ENCODE peak calls at places on chromosomes 1 and 21, in seven cellular contexts. J is right cardiac atrium, E is left ventricle myocardium inferior, F is T-helper 1 cell, G is NCI-H1930, P is EH, S is dorsolateral prefrontal cortex. A is an unnamed sample.
A peak's percentile ranks its signal among the peaks of the same experiment; 100 is the strongest.

GRCh38 chr1:220843481-220844011 is 35.7 kb upstream of the HLX start:
- DNase-seq in J (peak; percentile 69), E (peak; percentile 32), F (no peak), G (no peak), P (peak; percentile 20), S (no peak), A (no peak)

GRCh38 chr1:157363660-157364140 is 188.6 kb downstream of the FCRL5 start:
- DNase-seq in J (no peak), E (no peak), F (no peak), G (no peak), P (peak; percentile 48), S (no peak), A (no peak)

GRCh38 chr1:232428781-232429530 is 201.0 kb downstream of the SIPA1L2 start:
- DNase-seq in J (no peak), E (no peak), F (no peak), G (peak; percentile 36), P (peak; percentile 72), S (no peak), A (no peak)

GRCh38 chr21:39004776-39005605 is 178.3 kb downstream of the PSMG1 start:
- DNase-seq in J (peak; percentile 89), E (peak; percentile 64), F (peak; percentile 29), G (no peak), P (peak; percentile 59), S (no peak), A (no peak)

GRCh38 chr1:91687452-91687851 is 186.8 kb downstream of the CDC7 start:
- DNase-seq in J (no peak), E (no peak), F (no peak), G (no peak), P (no peak), S (no peak), A (no peak)

GRCh38 chr21:38852278-38852677 is 46.5 kb downstream of the ETS2 start:
- DNase-seq in J (no peak), E (no peak), F (no peak), G (no peak), P (no peak), S (no peak), A (no peak)

GRCh38 chr1:184615301-184615700 is 139.4 kb downstream of the EDEM3 start:
- DNase-seq in J (no peak), E (no peak), F (no peak), G (no peak), P (no peak), S (no peak), A (no peak)

GRCh38 chr1:6244401-6245054 is 549 bp downstream of the HES3 start:
- DNase-seq in J (peak; percentile 39), E (no peak), F (no peak), G (no peak), P (no peak), S (no peak), A (no peak)

GRCh38 chr21:42009018-42009830 is 936 bp downstream of the ZBTB21 start:
- DNase-seq in J (peak; percentile 84), E (peak; percentile 43), F (peak; percentile 26), G (peak; percentile 2), P (peak; percentile 78), S (peak; percentile 48), A (no peak)

GRCh38 chr1:94821636-94822305 is 1.6 kb downstream of the SLC44A3 start:
- DNase-seq in J (no peak), E (no peak), F (no peak), G (no peak), P (no peak), S (no peak), A (no peak)

GRCh38 chr1:8061210-8061609 is 35.1 kb upstream of the ERRFI1 start:
- DNase-seq in J (no peak), E (no peak), F (no peak), G (no peak), P (peak; percentile 97), S (no peak), A (no peak)

GRCh38 chr1:82225407-82226197 is 424.9 kb downstream of the ADGRL2 start:
- DNase-seq in J (no peak), E (no peak), F (peak; percentile 5), G (no peak), P (peak; percentile 0), S (no peak), A (no peak)

GRCh38 chr1:89620664-89621063 is 12.3 kb upstream of the LRRC8C start:
- DNase-seq in J (no peak), E (no peak), F (no peak), G (no peak), P (no peak), S (no peak), A (no peak)

GRCh38 chr1:182806015-182806678 is 16.6 kb downstream of the NPL start:
- DNase-seq in J (no peak), E (no peak), F (no peak), G (no peak), P (no peak), S (no peak), A (no peak)

GRCh38 chr1:108154323-108154722 is 45.8 kb downstream of the SLC25A24 start:
- DNase-seq in J (no peak), E (no peak), F (no peak), G (no peak), P (no peak), S (no peak), A (no peak)

GRCh38 chr1:228226956-228227791 is 19.3 kb downstream of the OBSCN start:
- DNase-seq in J (no peak), E (no peak), F (no peak), G (no peak), P (peak; percentile 66), S (no peak), A (no peak)

GRCh38 chr1:160206421-160207117 is 1.4 kb downstream of the PEA15 start:
- DNase-seq in J (no peak), E (no peak), F (no peak), G (no peak), P (peak; percentile 97), S (no peak), A (peak; percentile 22)

GRCh38 chr21:33115586-33116541 is 45.9 kb downstream of the OLIG1 start:
- DNase-seq in J (no peak), E (no peak), F (no peak), G (no peak), P (no peak), S (peak; percentile 75), A (no peak)

GRCh38 chr1:217029311-217030157 is 306.3 kb upstream of the ESRRG start:
- DNase-seq in J (no peak), E (no peak), F (no peak), G (no peak), P (peak; percentile 67), S (no peak), A (no peak)

GRCh38 chr1:219340796-219341195 is 167.1 kb downstream of the LYPLAL1 start:
- DNase-seq in J (no peak), E (no peak), F (no peak), G (no peak), P (peak; percentile 65), S (no peak), A (no peak)

GRCh38 chr1:9349331-9349851 is 56.7 kb downstream of the SPSB1 start:
- DNase-seq in J (peak; percentile 55), E (no peak), F (no peak), G (no peak), P (peak; percentile 66), S (no peak), A (no peak)

GRCh38 chr1:7110306-7110705 is 325.1 kb downstream of the CAMTA1 start:
- DNase-seq in J (no peak), E (no peak), F (no peak), G (no peak), P (no peak), S (no peak), A (no peak)

GRCh38 chr21:42013338-42013737 is 3.2 kb upstream of the ZBTB21 start:
- DNase-seq in J (no peak), E (no peak), F (no peak), G (no peak), P (no peak), S (no peak), A (no peak)

GRCh38 chr1:24932284-24932683 is 2.2 kb upstream of the RUNX3 start:
- DNase-seq in J (peak; percentile 76), E (peak; percentile 42), F (peak; percentile 53), G (no peak), P (peak; percentile 30), S (no peak), A (no peak)

GRCh38 chr1:206705187-206705586 is 20.5 kb downstream of the MAPKAPK2 start:
- DNase-seq in J (peak; percentile 43), E (no peak), F (no peak), G (peak; percentile 43), P (peak; percentile 80), S (peak; percentile 31), A (no peak)

GRCh38 chr1:4494558-4494957 is 159.9 kb upstream of the AJAP1 start:
- DNase-seq in J (no peak), E (no peak), F (no peak), G (no peak), P (no peak), S (no peak), A (no peak)